ENCODE peak calls at places on chromosomes 12 and 14, in four cellular contexts. N is Panc1, I is GM23338, R is K562. Z is an unnamed sample.
A peak's percentile ranks its signal among the peaks of the same experiment; 100 is the strongest.

GRCh38 chr14:84882830-84883229 is 647.1 kb upstream of the FLRT2 start:
- DNase-seq in N (no peak), I (no peak), R (no peak), Z (no peak)

GRCh38 chr12:64691793-64692583 is 67.2 kb downstream of the GNS start:
- DNase-seq in N (no peak), I (peak; percentile 58), R (no peak), Z (no peak)

GRCh38 chr12:65156366-65156831 is 13.0 kb upstream of the LEMD3 start:
- DNase-seq in N (no peak), I (no peak), R (no peak), Z (peak; percentile 47)

GRCh38 chr12:6163554-6164060 is 36.6 kb upstream of the CD9 start:
- DNase-seq in N (no peak), I (no peak), R (no peak), Z (no peak)

GRCh38 chr14:84826349-84826748 is 703.6 kb upstream of the FLRT2 start:
- DNase-seq in N (no peak), I (no peak), R (no peak), Z (no peak)

GRCh38 chr12:109130755-109131521 is 14.6 kb downstream of the ACACB start:
- DNase-seq in N (no peak), I (peak; percentile 20), R (no peak), Z (no peak)

GRCh38 chr12:51631021-51631420 is 40.0 kb downstream of the SCN8A start:
- DNase-seq in N (no peak), I (no peak), R (no peak), Z (no peak)

GRCh38 chr12:82430541-82431145 is 72.3 kb downstream of the METTL25 start:
- DNase-seq in N (no peak), I (no peak), R (no peak), Z (no peak)

GRCh38 chr12:58655375-58655774 is 264.9 kb downstream of the LRIG3 start:
- DNase-seq in N (no peak), I (no peak), R (no peak), Z (no peak)

GRCh38 chr14:105219043-105219612 is 29.2 kb upstream of the BTBD6 start:
- DNase-seq in N (no peak), I (no peak), R (no peak), Z (no peak)

GRCh38 chr12:6158263-6158662 is 33.8 kb upstream of the VWF start:
- DNase-seq in N (no peak), I (no peak), R (no peak), Z (no peak)

GRCh38 chr12:93441111-93441616 is 583 bp downstream of the UBE2N start:
- DNase-seq in N (no peak), I (peak; percentile 45), R (peak; percentile 52), Z (no peak)

GRCh38 chr14:52876311-52876710 is 74.5 kb downstream of the FERMT2 start:
- DNase-seq in N (no peak), I (peak; percentile 47), R (no peak), Z (no peak)

GRCh38 chr12:65823481-65824313 is 586 bp upstream of the HMGA2 start:
- DNase-seq in N (peak; percentile 69), I (peak; percentile 89), R (no peak), Z (no peak)

GRCh38 chr14:92717571-92718042 is 30.8 kb downstream of the LGMN start:
- DNase-seq in N (no peak), I (no peak), R (no peak), Z (no peak)

GRCh38 chr14:92719421-92719820 is 29.0 kb downstream of the LGMN start:
- DNase-seq in N (no peak), I (no peak), R (no peak), Z (no peak)

GRCh38 chr14:92718659-92719058 is 29.8 kb downstream of the LGMN start:
- DNase-seq in N (no peak), I (no peak), R (no peak), Z (no peak)

GRCh38 chr14:92716131-92716530 is 32.3 kb downstream of the LGMN start:
- DNase-seq in N (no peak), I (no peak), R (no peak), Z (no peak)

GRCh38 chr14:92719890-92720323 is 28.5 kb downstream of the LGMN start:
- DNase-seq in N (no peak), I (no peak), R (no peak), Z (no peak)
- TF ChIP-seq POLR2AphosphoS5 in N (no peak), I (no peak), R (no peak), Z (no peak)

GRCh38 chr14:94764573-94764972 is 5.3 kb downstream of the GSC start:
- DNase-seq in N (no peak), I (peak; percentile 22), R (no peak), Z (no peak)
- TF ChIP-seq REST in N (no peak), I (no peak), R (no peak), Z (no peak)

DNA sequence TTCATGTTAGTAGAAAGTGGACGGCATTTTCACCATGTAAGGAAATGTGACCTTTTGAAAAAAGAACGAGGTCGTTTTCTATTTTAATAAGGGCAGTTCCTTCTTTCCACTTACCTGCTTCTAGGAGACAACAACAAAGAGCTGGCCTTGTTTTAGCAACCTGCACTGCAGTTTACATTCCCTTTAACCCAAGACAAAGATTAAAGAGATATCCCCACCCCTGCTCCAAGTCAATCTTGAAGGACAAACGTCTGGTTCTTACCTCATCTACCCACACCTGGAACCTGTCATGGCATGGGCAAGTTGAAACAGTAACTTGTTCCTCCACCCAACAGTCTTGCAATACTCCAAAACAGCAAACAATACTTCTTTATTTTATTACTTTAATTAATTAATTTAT is 32.7 kb downstream of the ZCCHC8 start:
- DNase-seq in N (no peak), I (no peak), R (no peak), Z (no peak)
- TF ChIP-seq POLR2AphosphoS5 in N (no peak), I (no peak), R (no peak), Z (no peak)

DNA sequence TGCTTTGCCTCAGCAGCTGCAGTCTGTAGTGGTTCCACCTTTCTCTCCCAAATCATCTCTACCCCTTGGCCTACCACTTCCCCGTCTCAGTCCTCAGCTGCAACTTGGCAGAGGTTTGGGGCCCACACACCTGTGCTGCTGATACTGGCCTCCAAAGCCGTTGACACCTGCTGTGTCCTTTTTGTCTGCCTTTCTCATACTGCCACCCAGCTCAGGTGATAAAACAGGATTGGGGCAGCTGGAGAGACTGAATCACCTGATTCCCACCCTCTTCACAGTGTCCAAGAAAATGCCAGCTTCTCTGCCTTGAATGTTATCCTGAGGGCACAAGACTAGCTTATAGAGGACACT is 103.7 kb downstream of the ETV6 start:
- DNase-seq in N (no peak), I (peak; percentile 53), R (no peak), Z (no peak)
- TF ChIP-seq REST in N (no peak), I (no peak), R (no peak), Z (no peak)

GRCh38 chr12:91954761-91955160 is 190.9 kb downstream of the BTG1 start:
- DNase-seq in N (no peak), I (no peak), R (no peak), Z (no peak)

GRCh38 chr12:91954326-91954725 is 191.3 kb downstream of the BTG1 start:
- DNase-seq in N (no peak), I (no peak), R (no peak), Z (no peak)

GRCh38 chr12:91948504-91948903 is 197.1 kb downstream of the BTG1 start:
- DNase-seq in N (no peak), I (no peak), R (peak; percentile 50), Z (no peak)

GRCh38 chr12:91951571-91951970 is 194.1 kb downstream of the BTG1 start:
- DNase-seq in N (no peak), I (no peak), R (no peak), Z (no peak)

GRCh38 chr12:91952916-91953315 is 192.7 kb downstream of the BTG1 start:
- DNase-seq in N (no peak), I (no peak), R (no peak), Z (no peak)
- TF ChIP-seq POLR2AphosphoS5 in N (no peak), I (no peak), R (no peak), Z (no peak)

DNA sequence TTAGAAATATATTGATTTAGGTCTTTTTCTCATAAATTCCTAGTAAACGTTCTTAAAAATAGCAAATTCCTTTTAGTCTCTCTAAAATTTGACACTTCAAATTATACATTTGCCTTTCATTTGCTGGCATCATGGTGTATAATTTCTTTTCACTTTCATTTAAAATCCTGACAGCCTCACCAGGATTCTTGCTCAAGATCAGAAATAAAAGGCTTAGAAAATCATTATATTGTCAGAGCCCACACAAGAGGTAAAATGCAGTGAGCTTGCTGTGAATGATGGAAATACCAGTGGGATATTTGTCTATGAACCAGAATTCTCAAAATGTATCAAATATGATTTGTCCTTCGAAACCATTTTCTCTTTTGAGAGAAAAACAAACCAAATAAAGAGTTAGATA is 78.2 kb upstream of the PIK3C2G start:
- DNase-seq in N (no peak), I (no peak), R (no peak), Z (no peak)
- TF ChIP-seq REST in N (no peak), I (no peak), R (no peak), Z (no peak)

GRCh38 chr14:79764288-79764687 is 447.0 kb downstream of the DIO2 start:
- DNase-seq in N (no peak), I (no peak), R (no peak), Z (no peak)

DNA sequence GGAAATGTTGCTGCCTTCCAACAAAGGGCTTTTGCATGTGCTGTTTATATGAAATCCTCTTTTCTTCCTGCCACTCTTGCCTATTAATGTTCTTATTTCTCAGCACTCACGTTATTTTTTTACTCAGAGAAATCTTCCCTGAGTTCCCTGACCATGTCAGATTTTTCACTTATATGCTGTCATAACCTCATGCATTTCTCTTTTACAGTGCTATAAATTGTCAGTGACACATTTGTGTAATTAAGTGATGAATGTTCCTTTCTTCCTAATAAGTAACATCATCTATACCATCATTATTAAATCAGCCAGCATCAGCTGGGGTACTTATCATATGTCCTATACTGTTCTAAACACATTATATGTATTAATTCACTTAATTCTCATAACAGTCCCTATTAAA is 444.0 kb downstream of the DIO2 start:
- DNase-seq in N (no peak), I (no peak), R (no peak), Z (no peak)
- TF ChIP-seq POLR2AphosphoS5 in N (no peak), I (no peak), R (no peak), Z (no peak)

GRCh38 chr14:64804754-64805260 is 74.9 kb downstream of the SPTB start:
- DNase-seq in N (no peak), I (no peak), R (no peak), Z (no peak)

GRCh38 chr14:64807588-64807987 is 72.1 kb downstream of the SPTB start:
- DNase-seq in N (no peak), I (no peak), R (no peak), Z (no peak)

GRCh38 chr14:64806862-64807495 is 72.7 kb downstream of the SPTB start:
- DNase-seq in N (no peak), I (no peak), R (no peak), Z (no peak)

GRCh38 chr14:64808449-64808848 is 71.3 kb downstream of the SPTB start:
- DNase-seq in N (no peak), I (no peak), R (no peak), Z (no peak)

GRCh38 chr14:64806202-64806861 is 73.4 kb downstream of the SPTB start:
- DNase-seq in N (peak; percentile 76), I (no peak), R (no peak), Z (no peak)
- TF ChIP-seq REST in N (no peak), I (no peak), R (no peak), Z (no peak)

GRCh38 chr12:106739318-106739717 is 35.2 kb upstream of the RIC8B start:
- DNase-seq in N (no peak), I (no peak), R (peak; percentile 38), Z (no peak)
- TF ChIP-seq POLR2AphosphoS5 in N (no peak), I (no peak), R (no peak), Z (no peak)